ENCODE peak calls at places on chromosomes 2 and 18, in nine cellular contexts. E is cardiac muscle cell, K is IMR-90, L is fibroblast of villous mesenchyme, X is body of pancreas, H is right lobe of liver, Y is coronary artery, I is esophagus squamous epithelium, R is GM12865. N is an unnamed sample.

GRCh38 chr18:21735452-21736015 is 5.1 kb upstream of the MIB1 start:
- DNase-seq in E (peak; percentile 59), K (peak; percentile 73), L (peak; percentile 84), X (peak; percentile 20), H (no peak), Y (no peak), I (no peak), R (no peak), N (no peak)

GRCh38 chr2:66683599-66683998 is 248.7 kb downstream of the MEIS1 start:
- DNase-seq in E (no peak), K (no peak), L (no peak), X (peak; percentile 91), H (no peak), Y (no peak), I (no peak), R (no peak), N (peak; percentile 8)

GRCh38 chr2:37789988-37790387 is 118.5 kb upstream of the CDC42EP3 start:
- DNase-seq in E (no peak), K (peak; percentile 52), L (no peak), X (no peak), H (no peak), Y (no peak), I (no peak), R (no peak), N (no peak)

GRCh38 chr2:20687260-20687772 is 20.4 kb downstream of the GDF7 start:
- DNase-seq in E (no peak), K (peak; percentile 23), L (no peak), X (no peak), H (no peak), Y (no peak), I (no peak), R (no peak), N (no peak)

GRCh38 chr18:36828157-36828629 is 609 bp downstream of the TPGS2 start:
- DNase-seq in E (peak; percentile 76), K (peak; percentile 55), L (peak; percentile 55), X (peak; percentile 41), H (no peak), Y (no peak), I (no peak), R (no peak), N (peak; percentile 39)

GRCh38 chr2:241091734-241092445 is 10.2 kb downstream of the MTERF4 start:
- DNase-seq in E (no peak), K (no peak), L (no peak), X (no peak), H (no peak), Y (no peak), I (no peak), R (no peak), N (no peak)

GRCh38 chr2:231102772-231103171 is 22.1 kb downstream of the HTR2B start:
- DNase-seq in E (no peak), K (peak; percentile 45), L (peak; percentile 49), X (no peak), H (no peak), Y (no peak), I (no peak), R (no peak), N (no peak)

GRCh38 chr18:27769152-27769551 is 407.8 kb downstream of the CDH2 start:
- DNase-seq in E (no peak), K (no peak), L (no peak), X (no peak), H (no peak), Y (no peak), I (no peak), R (no peak), N (no peak)

GRCh38 chr2:134586289-134586980 is 132.4 kb downstream of the TMEM163 start:
- DNase-seq in E (no peak), K (no peak), L (no peak), X (no peak), H (no peak), Y (no peak), I (no peak), R (peak; percentile 10), N (no peak)

GRCh38 chr18:62044490-62045000 is 142.3 kb downstream of the PIGN start:
- DNase-seq in E (peak; percentile 27), K (no peak), L (no peak), X (no peak), H (no peak), Y (no peak), I (no peak), R (no peak), N (no peak)

GRCh38 chr18:22848618-22849017 is 84.5 kb upstream of the RBBP8 start:
- DNase-seq in E (peak; percentile 89), K (peak; percentile 82), L (peak; percentile 56), X (peak; percentile 41), H (no peak), Y (no peak), I (no peak), R (no peak), N (no peak)

GRCh38 chr2:67290451-67290991 is 106.6 kb upstream of the ETAA1 start:
- DNase-seq in E (peak; percentile 56), K (peak; percentile 93), L (peak; percentile 64), X (no peak), H (no peak), Y (no peak), I (no peak), R (no peak), N (no peak)

GRCh38 chr2:144421606-144422510 is 98.1 kb downstream of the ZEB2 start:
- DNase-seq in E (no peak), K (no peak), L (no peak), X (no peak), H (no peak), Y (no peak), I (no peak), R (no peak), N (no peak)

GRCh38 chr18:5309888-5310470 is 14.5 kb upstream of the ZBTB14 start:
- DNase-seq in E (no peak), K (no peak), L (no peak), X (peak; percentile 28), H (no peak), Y (no peak), I (no peak), R (peak; percentile 67), N (no peak)
- H3K4me3 ChIP-seq in E (no peak overlapping the region), K (no peak overlapping the region), L (no peak overlapping the region), X (no peak overlapping the region), H (no peak overlapping the region), Y (peak overlapping the region; percentile 24), I (no peak overlapping the region), R (peak overlapping the region; percentile 31), N (no peak overlapping the region)

DNA sequence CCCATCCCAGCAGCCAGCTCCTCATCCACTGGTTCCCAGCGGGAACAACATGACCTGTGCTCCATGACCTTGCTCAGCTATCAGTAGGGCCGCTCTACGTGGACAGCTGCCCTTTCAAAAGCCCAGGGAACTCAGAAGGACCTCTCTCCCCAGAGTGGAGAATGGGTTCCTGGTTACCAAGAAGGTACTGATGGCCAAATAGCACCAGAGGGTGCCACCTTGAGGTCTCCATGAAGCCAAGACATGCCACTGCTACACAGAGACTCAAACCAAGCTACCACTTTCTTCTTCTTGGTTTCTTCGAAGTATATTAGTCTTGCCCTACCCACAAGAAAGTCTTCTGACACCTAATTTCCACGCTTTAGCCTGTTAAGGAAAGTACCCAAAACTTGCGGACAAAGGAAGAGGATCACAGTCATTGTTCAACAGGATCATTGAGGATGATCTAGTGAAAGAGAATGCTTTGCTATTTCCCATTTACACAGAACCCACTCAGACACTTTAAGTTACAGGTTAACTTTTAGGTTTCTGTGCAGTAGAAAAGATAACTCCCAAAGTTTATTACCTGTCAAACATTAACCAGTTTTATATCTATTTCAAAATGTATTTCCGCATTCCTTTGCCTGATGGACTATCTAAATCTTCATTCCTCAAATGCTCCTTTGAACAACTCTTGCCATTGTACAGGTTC is 102.3 kb downstream of the ALPK2 start:
- DNase-seq in E (no peak), K (no peak), L (no peak), X (no peak), H (no peak), Y (no peak), I (no peak), R (peak; percentile 37), N (no peak)
- H3K4me3 ChIP-seq in E (no peak overlapping the region), K (no peak overlapping the region), L (no peak overlapping the region), X (no peak overlapping the region), H (no peak overlapping the region), Y (no peak overlapping the region), I (no peak overlapping the region), R (no peak overlapping the region), N (no peak overlapping the region)

GRCh38 chr2:142879191-142879590 is 1.7 kb downstream of the KYNU start:
- DNase-seq in E (no peak), K (no peak), L (no peak), X (no peak), H (no peak), Y (no peak), I (no peak), R (no peak), N (no peak)

GRCh38 chr2:142876423-142876822 is 1.0 kb upstream of the KYNU start:
- DNase-seq in E (no peak), K (peak; percentile 34), L (no peak), X (no peak), H (no peak), Y (no peak), I (no peak), R (no peak), N (no peak)

GRCh38 chr2:142875642-142876041 is 1.8 kb upstream of the KYNU start:
- DNase-seq in E (no peak), K (peak; percentile 41), L (no peak), X (no peak), H (no peak), Y (no peak), I (no peak), R (no peak), N (no peak)

GRCh38 chr2:142878061-142878741 is 737 bp downstream of the KYNU start:
- DNase-seq in E (no peak), K (no peak), L (no peak), X (no peak), H (no peak), Y (no peak), I (no peak), R (no peak), N (no peak)

GRCh38 chr2:142877265-142877756 is at the start of gene KYNU:
- DNase-seq in E (peak; percentile 30), K (peak; percentile 33), L (peak; percentile 41), X (no peak), H (no peak), Y (no peak), I (no peak), R (peak; percentile 77), N (no peak)
- H3K4me3 ChIP-seq in E (no peak within 1 kb of the TSS), K (no peak within 1 kb of the TSS), L (no peak within 1 kb of the TSS), X (no peak within 1 kb of the TSS), H (peak within 1 kb of the TSS; percentile 58), Y (no peak within 1 kb of the TSS), I (no peak within 1 kb of the TSS), R (peak within 1 kb of the TSS; percentile 95), N (no peak within 1 kb of the TSS)

GRCh38 chr2:133407341-133407740 is 160.9 kb downstream of the NCKAP5 start:
- DNase-seq in E (no peak), K (no peak), L (no peak), X (no peak), H (no peak), Y (no peak), I (no peak), R (no peak), N (peak; percentile 59)

GRCh38 chr2:133400411-133400810 is 167.9 kb downstream of the NCKAP5 start:
- DNase-seq in E (no peak), K (no peak), L (no peak), X (no peak), H (no peak), Y (no peak), I (no peak), R (no peak), N (no peak)

DNA sequence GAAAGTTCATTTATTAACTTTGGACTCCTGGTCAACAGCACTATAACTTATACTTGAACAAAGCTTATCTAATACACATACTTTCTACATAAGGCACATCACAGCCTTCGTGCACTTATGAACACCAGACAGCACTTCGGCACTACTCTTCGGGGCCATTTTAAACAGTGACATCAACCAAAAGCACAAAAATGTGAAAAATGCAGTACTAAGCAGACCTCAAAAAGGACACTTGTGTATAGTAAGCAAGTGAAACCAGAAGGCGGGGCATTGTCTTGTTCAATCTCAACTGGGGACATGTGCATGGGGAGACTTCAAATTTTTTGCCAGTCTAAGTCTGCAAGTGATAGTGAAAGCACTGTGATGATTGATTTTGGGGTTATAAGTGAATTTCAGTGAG is 163.0 kb downstream of the NCKAP5 start:
- DNase-seq in E (no peak), K (no peak), L (no peak), X (no peak), H (no peak), Y (no peak), I (no peak), R (no peak), N (no peak)
- H3K4me3 ChIP-seq in E (no peak overlapping the region), K (no peak overlapping the region), L (no peak overlapping the region), X (no peak overlapping the region), H (no peak overlapping the region), Y (no peak overlapping the region), I (no peak overlapping the region), R (no peak overlapping the region), N (no peak overlapping the region)

N was measured in thyroid gland.